ENCODE peak calls at places on chromosome 9, in four cellular contexts. Y is HepG2, D is K562, O is SK-N-SH. I is an unnamed sample.
A peak's percentile ranks its signal among the peaks of the same experiment; 100 is the strongest.

GRCh38 chr9:123176230-123176629 is 92.2 kb downstream of the STRBP start:
- DNase-seq in O (no peak), D (no peak), Y (no peak), I (no peak)

GRCh38 chr9:121778252-121779225 is 127.1 kb downstream of the DAB2IP start:
- DNase-seq in D (no peak), Y (no peak), O (peak; percentile 67), I (no peak)

GRCh38 chr9:126690431-126691051 is 76.8 kb downstream of the LMX1B start:
- DNase-seq in O (peak; percentile 82), D (peak; percentile 81), Y (no peak), I (peak; percentile 86)

GRCh38 chr9:14766299-14766698 is 43.8 kb upstream of the CER1 start:
- DNase-seq in Y (no peak), D (no peak), O (no peak), I (no peak)

GRCh38 chr9:34072868-34073590 is 24.3 kb upstream of the UBAP2 start:
- DNase-seq in Y (peak; percentile 94), O (no peak), D (no peak), I (no peak)

GRCh38 chr9:92650839-92651621 is 18.9 kb downstream of the IPPK start:
- DNase-seq in O (peak; percentile 83), D (no peak), Y (no peak), I (no peak)

GRCh38 chr9:137521405-137521985 is 28.7 kb downstream of the PNPLA7 start:
- DNase-seq in O (no peak), D (no peak), Y (no peak), I (no peak)

GRCh38 chr9:126705311-126705766 is 91.6 kb downstream of the LMX1B start:
- DNase-seq in O (peak; percentile 93), D (peak; percentile 86), Y (peak; percentile 48), I (peak; percentile 94)

GRCh38 chr9:33894316-33894715 is 77.4 kb downstream of the UBE2R2 start:
- DNase-seq in O (no peak), D (no peak), Y (no peak), I (no peak)

GRCh38 chr9:129349571-129349947 is 171.5 kb upstream of the IER5L start:
- DNase-seq in D (no peak), Y (no peak), O (peak; percentile 4), I (no peak)

GRCh38 chr9:99948896-99949295 is 42.4 kb downstream of the STX17 start:
- DNase-seq in D (no peak), O (no peak), Y (no peak), I (no peak)

GRCh38 chr9:80222466-80223169 is 650.9 kb downstream of the TLE4 start:
- DNase-seq in D (no peak), O (no peak), Y (no peak), I (no peak)

GRCh38 chr9:128921881-128922763 is 1.3 kb downstream of the PHYHD1 start:
- DNase-seq in Y (peak; percentile 62), O (no peak), D (peak; percentile 53), I (peak; percentile 72)

GRCh38 chr9:116163293-116164055 is 9.9 kb downstream of the PAPPA start:
- DNase-seq in Y (peak; percentile 10), D (peak; percentile 20), O (no peak), I (no peak)

GRCh38 chr9:110148384-110148783 is 59.6 kb downstream of the C9orf152 start:
- DNase-seq in Y (no peak), D (no peak), O (no peak), I (no peak)

GRCh38 chr9:120583958-120584369 is 4.0 kb upstream of the CDK5RAP2 start:
- DNase-seq in O (peak; percentile 62), D (peak; percentile 63), Y (peak; percentile 85), I (no peak)

GRCh38 chr9:13322828-13323550 is 43.5 kb upstream of the MPDZ start:
- DNase-seq in D (no peak), Y (no peak), O (no peak), I (no peak)

GRCh38 chr9:130731355-130731754 is 37.8 kb downstream of the EXOSC2 start:
- DNase-seq in O (no peak), Y (no peak), D (no peak), I (no peak)

GRCh38 chr9:128429505-128430086 is 8.9 kb downstream of the CERCAM start:
- DNase-seq in O (no peak), Y (no peak), D (no peak), I (no peak)

GRCh38 chr9:37621299-37621934 is 29.0 kb upstream of the TOMM5 start:
- DNase-seq in Y (no peak), D (no peak), O (no peak), I (no peak)

GRCh38 chr9:114290561-114290986 is 32.3 kb upstream of the ORM1 start:
- DNase-seq in D (no peak), O (no peak), Y (no peak), I (no peak)

GRCh38 chr9:70601000-70601929 is 186.8 kb upstream of the KLF9 start:
- DNase-seq in O (peak; percentile 70), Y (peak; percentile 5), D (no peak), I (no peak)

GRCh38 chr9:4979224-4979623 is 5.8 kb upstream of the JAK2 start:
- DNase-seq in Y (no peak), D (no peak), O (no peak), I (no peak)

GRCh38 chr9:124008307-124008854 is 3.2 kb upstream of the LHX2 start:
- DNase-seq in O (peak; percentile 54), Y (no peak), D (no peak), I (peak; percentile 58)

GRCh38 chr9:3238241-3238640 is 287.6 kb downstream of the RFX3 start:
- DNase-seq in Y (peak; percentile 2), D (no peak), O (no peak), I (no peak)

GRCh38 chr9:88933607-88934379 is 57.5 kb upstream of the S1PR3 start:
- DNase-seq in D (no peak), Y (no peak), O (no peak), I (no peak)

GRCh38 chr9:84668204-84669007 is 1.1 kb upstream of the NTRK2 start:
- DNase-seq in O (peak; percentile 92), D (no peak), Y (no peak), I (peak; percentile 84)

GRCh38 chr9:93894691-93895079 is 60.5 kb downstream of the BARX1 start:
- DNase-seq in D (no peak), Y (no peak), O (peak; percentile 8), I (no peak)

GRCh38 chr9:14245901-14246525 is 67.9 kb downstream of the NFIB start:
- DNase-seq in O (no peak), D (no peak), Y (no peak), I (no peak)

DNA sequence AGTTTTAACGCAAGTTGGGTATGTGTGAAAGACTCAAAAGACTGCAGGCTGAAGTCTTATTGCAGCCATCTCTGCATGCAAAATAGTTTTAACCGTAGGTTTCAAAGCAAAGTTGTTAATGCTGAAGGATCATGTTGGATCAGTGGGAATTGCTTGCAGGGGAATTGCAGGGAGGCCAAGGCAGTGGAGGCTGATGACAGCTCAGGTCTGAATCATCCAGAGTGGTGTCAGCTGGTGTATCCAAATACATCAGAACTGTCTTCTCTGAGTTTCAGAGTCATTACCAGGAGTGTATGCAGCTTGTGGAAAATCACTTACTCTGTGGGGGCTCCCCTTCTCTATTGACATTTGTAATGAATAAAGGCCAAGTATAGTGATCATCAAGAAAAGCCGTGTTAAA is 435.7 kb downstream of the SH3GL2 start:
- DNase-seq in Y (no peak), D (no peak), O (no peak), I (no peak)
- TF ChIP-seq FOXJ3 in Y (no peak), D (no peak), O (no peak), I (no peak)

DNA sequence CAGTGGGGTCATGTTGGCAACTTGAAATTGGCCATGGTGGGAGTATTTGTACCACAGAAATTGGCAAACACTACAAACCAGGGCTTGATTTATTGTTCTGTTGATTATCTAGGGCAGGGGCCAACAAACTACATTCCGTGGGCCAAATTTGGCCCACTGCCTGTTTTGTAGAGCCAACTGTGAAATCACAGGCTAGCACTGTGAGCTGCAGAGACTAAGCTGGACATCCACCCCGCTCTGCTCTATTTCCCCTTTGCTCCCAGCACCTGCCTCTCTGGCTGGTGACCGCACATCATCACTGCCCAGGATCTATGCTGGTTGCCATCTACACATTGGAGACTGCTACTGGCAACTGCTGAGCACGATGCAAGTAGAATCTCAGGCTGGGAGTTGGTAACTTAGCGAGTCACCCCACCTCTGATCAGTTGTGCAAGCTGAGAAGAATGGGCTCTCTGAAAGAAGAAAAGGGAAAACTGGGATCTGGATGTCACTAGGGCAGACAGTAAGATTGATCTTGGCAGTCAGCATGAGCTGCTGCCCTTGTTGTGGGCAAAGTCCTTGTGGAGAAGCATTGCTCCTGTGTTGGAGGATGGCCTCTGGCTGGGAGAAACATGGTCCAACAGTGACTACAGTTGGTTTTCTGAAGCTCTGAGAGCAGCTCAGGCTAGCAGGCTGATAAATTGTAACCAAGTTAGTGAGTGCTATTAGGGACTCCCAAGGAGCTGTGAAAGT is 144.7 kb upstream of the RAD23B start:
- DNase-seq in Y (no peak), D (no peak), O (no peak), I (no peak)
- TF ChIP-seq FOXJ3 in Y (no peak), D (no peak), O (no peak), I (no peak)

DNA sequence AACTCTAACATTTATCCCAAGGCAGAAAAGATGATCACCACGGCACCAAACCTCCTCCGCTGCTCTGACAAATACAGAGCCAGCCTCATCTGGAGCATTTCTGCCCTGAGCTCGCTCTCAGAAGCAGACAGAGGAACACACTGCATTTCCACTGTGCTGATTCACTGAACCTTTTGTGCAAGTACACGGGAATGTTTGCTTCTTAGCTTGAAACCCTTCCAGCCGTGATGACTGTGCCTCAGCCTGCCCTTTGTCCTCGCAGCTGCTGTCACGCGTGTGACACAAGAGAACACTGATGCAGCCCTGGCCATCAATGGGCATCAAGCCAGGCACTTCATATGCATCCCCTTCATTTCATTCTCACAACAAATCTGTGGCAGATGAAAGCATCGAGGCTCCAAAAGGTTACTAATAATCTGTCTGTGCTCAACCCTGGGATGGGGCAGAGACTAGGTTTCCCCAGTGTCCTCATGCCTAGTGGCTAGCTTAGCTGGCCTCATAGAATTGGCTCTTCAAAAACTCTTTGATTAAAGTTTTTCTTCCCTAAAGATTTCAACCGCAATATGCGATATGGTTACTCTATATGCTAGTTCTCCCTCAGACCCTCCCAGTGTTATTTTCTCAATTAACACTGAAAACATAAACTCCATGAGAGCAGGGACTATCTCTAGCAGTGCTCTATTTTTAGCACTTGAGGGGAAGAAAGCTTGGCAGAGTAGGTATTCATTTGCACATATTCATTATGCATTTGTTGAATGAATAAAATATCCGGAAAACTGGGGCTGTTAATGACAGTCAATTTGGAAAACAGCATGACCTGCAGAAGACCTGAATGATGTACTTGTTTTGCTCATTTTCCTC is 7.3 kb downstream of the CDC14B start:
- DNase-seq in O (peak; percentile 48), D (no peak), Y (peak; percentile 84), I (no peak)
- TF ChIP-seq FOXJ3 in O (no peak), D (no peak), Y (no peak), I (no peak)

GRCh38 chr9:212265-212664 is 2.4 kb upstream of the DOCK8 start:
- DNase-seq in Y (no peak), O (no peak), D (no peak), I (no peak)

GRCh38 chr9:214488-215448 is at the start of gene DOCK8:
- DNase-seq in O (peak; percentile 32), D (peak; percentile 76), Y (peak; percentile 31), I (peak; percentile 90)

GRCh38 chr9:211036-211435 is 3.6 kb upstream of the DOCK8 start:
- DNase-seq in O (no peak), Y (no peak), D (no peak), I (no peak)

GRCh38 chr9:209143-209758 is 5.4 kb upstream of the DOCK8 start:
- DNase-seq in O (no peak), D (peak; percentile 9), Y (no peak), I (no peak)

DNA sequence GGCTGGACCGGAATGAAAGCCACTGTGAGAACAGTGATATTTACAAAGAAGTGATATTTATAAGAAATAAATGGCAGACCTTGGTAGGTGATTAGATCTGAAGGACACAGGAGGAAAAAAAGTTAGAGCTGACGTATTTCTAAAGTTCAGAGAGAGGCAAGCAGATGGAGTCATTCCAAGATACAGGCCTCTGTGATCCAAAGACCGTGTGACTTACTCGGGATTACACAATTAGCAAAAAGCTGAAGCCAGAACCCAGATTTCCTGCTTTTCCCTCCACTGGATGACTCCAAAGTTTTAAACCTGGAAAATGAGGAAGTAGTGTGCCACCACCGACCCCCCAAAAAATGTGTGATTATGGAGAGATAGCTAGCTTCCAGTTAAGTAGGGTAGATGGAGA is 3.1 kb upstream of the DOCK8 start:
- DNase-seq in Y (no peak), O (no peak), D (no peak), I (no peak)
- TF ChIP-seq FOXJ3 in Y (no peak), O (no peak), D (no peak), I (no peak)